ENCODE peak calls at places on chromosome 7, in seven cellular contexts. M is NCI-H2081; X is Right ventricle myocardium superior; N is left colon; Q is stimulated activated CD4-positive, alpha-beta T cell treated with anti-CD3 and anti-CD28 coated beads, Interleukin-12 subunit alpha, Interleukin-12 subunit beta, amount 100 ng/mL, for 4 hours; A is RCC 7860; E is astrocyte of the spinal cord. C is an unnamed sample.

GRCh38 chr7:27277628-27278027 is 35.0 kb downstream of the EVX1 start:
- DNase-seq in Q (no peak), A (no peak), N (peak), E (peak), X (no peak), M (no peak), C (peak)

GRCh38 chr7:47449810-47450586 is 131.9 kb downstream of the TNS3 start:
- DNase-seq in A (peak), N (no peak), X (no peak), E (peak), M (no peak), Q (no peak), C (peak)

GRCh38 chr7:129188372-129188891 is at the start of gene SMO:
- DNase-seq in A (no peak), M (no peak), X (peak), N (peak), E (peak), Q (peak), C (no peak)

GRCh38 chr7:130151591-130152269 is 53.5 kb downstream of the TMEM209 start:
- DNase-seq in E (no peak), A (no peak), N (no peak), X (no peak), Q (no peak), M (no peak), C (no peak)

GRCh38 chr7:45073031-45073842 is 15.5 kb downstream of the NACAD start:
- DNase-seq in M (no peak), X (no peak), Q (no peak), E (no peak), A (no peak), N (no peak), C (peak)

GRCh38 chr7:79453558-79454324 is at the start of gene MAGI2:
- DNase-seq in N (peak), M (no peak), E (peak), Q (no peak), A (peak), X (peak), C (peak)

GRCh38 chr7:117951711-117952280 is 78.6 kb upstream of the CTTNBP2 start:
- DNase-seq in M (peak), A (no peak), N (no peak), X (no peak), E (no peak), Q (no peak), C (no peak)

GRCh38 chr7:13240349-13240748 is 552.9 kb downstream of the ARL4A start:
- DNase-seq in E (peak), Q (no peak), X (no peak), M (no peak), A (peak), N (no peak), C (peak)

GRCh38 chr7:41630741-41631140 is 72.1 kb downstream of the INHBA start:
- DNase-seq in N (no peak), A (no peak), M (no peak), Q (no peak), X (no peak), E (no peak), C (no peak)

GRCh38 chr7:46682841-46683624 is 762.0 kb upstream of the IGFBP3 start:
- DNase-seq in M (no peak), X (no peak), N (no peak), Q (no peak), E (peak), A (peak), C (peak)

GRCh38 chr7:151451626-151452025 is 11.7 kb upstream of the CRYGN start:
- DNase-seq in A (no peak), N (no peak), X (no peak), E (no peak), M (no peak), Q (no peak), C (no peak)

GRCh38 chr7:157336383-157337315 is at the start of gene DNAJB6:
- DNase-seq in N (peak), X (peak), E (peak), A (peak), M (peak), Q (peak), C (peak)

GRCh38 chr7:115476666-115477065 is 553.9 kb downstream of the TFEC start:
- DNase-seq in E (peak), X (no peak), N (no peak), Q (no peak), A (no peak), M (peak), C (no peak)

GRCh38 chr7:106039486-106040060 is 72.5 kb downstream of the SYPL1 start:
- DNase-seq in A (no peak), N (peak), E (peak), M (no peak), X (no peak), Q (no peak), C (no peak)

GRCh38 chr7:50379082-50379481 is 71.1 kb downstream of the FIGNL1 start:
- DNase-seq in E (no peak), N (no peak), A (no peak), M (peak), X (no peak), Q (no peak), C (no peak)

GRCh38 chr7:158267737-158268435 is 319.7 kb downstream of the PTPRN2 start:
- DNase-seq in A (no peak), E (no peak), M (no peak), N (no peak), Q (no peak), X (no peak), C (no peak)